ENCODE peak calls at places on chromosomes 11 and 22, in four cellular contexts. I is sigmoid colon, J is PC-3, B is left ventricle myocardium inferior. Z is an unnamed sample. For H3K4me1, the result is how much of the 10 kb centered on the place peaks cover.

GRCh38 chr11:118868659-118869058 is 15.0 kb upstream of the CXCR5 start:
- DNase-seq in B (no peak), J (no peak), I (no peak), Z (no peak)

GRCh38 chr11:15163136-15163535 is 48.4 kb downstream of the INSC start:
- DNase-seq in J (no peak), I (no peak), B (no peak), Z (no peak)

GRCh38 chr11:244376-244775 is 7.6 kb downstream of the PSMD13 start:
- DNase-seq in I (no peak), B (no peak), J (no peak), Z (no peak)

GRCh38 chr11:16816358-16817270 is 78.2 kb downstream of the C11orf58 start:
- DNase-seq in J (no peak), I (no peak), B (no peak), Z (peak)

GRCh38 chr11:27934830-27935145 is 173.2 kb downstream of the KIF18A start:
- DNase-seq in J (peak), I (no peak), B (no peak), Z (peak)

GRCh38 chr11:119726150-119726553 is 2.8 kb downstream of the NECTIN1 start:
- DNase-seq in I (no peak), B (no peak), J (no peak), Z (peak)

GRCh38 chr11:101129203-101129943 is at the start of gene PGR:
- DNase-seq in J (no peak), I (no peak), B (peak), Z (peak)

GRCh38 chr11:113949891-113950290 is 25.0 kb upstream of the HTR3A start:
- DNase-seq in B (no peak), J (no peak), I (no peak), Z (no peak)

GRCh38 chr11:112100457-112100856 is 13.8 kb downstream of the SDHD start:
- DNase-seq in J (no peak), I (no peak), B (no peak), Z (peak)

GRCh38 chr11:61414547-61414946 is 15.2 kb downstream of the CPSF7 start:
- DNase-seq in J (no peak), I (no peak), B (no peak), Z (no peak)

GRCh38 chr11:112229159-112229558 is 2.9 kb downstream of the PTS start:
- DNase-seq in I (no peak), B (no peak), J (no peak), Z (no peak)

GRCh38 chr11:115579181-115579825 is 75.1 kb upstream of the CADM1 start:
- DNase-seq in J (peak), B (no peak), I (no peak), Z (no peak)

GRCh38 chr22:17159504-17159951 is 451 bp upstream of the HDHD5 start:
- DNase-seq in J (peak), I (peak), B (peak), Z (peak)

GRCh38 chr11:105789579-105789978 is 179.7 kb downstream of the GRIA4 start:
- DNase-seq in B (no peak), J (no peak), I (no peak), Z (no peak)

GRCh38 chr11:8098361-8098760 is 17.4 kb downstream of the TUB start:
- DNase-seq in J (peak), B (no peak), I (peak), Z (peak)

GRCh38 chr22:30457964-30458363 is 13.9 kb downstream of the SEC14L3 start:
- DNase-seq in J (peak), I (no peak), B (no peak), Z (peak)

GRCh38 chr11:63906585-63906984 is 10.4 kb downstream of the RCOR2 start:
- DNase-seq in I (no peak), B (no peak), J (peak), Z (peak)

GRCh38 chr11:111942826-111943225 is 5.7 kb downstream of the DIXDC1 start:
- DNase-seq in J (no peak), B (no peak), I (no peak), Z (no peak)

GRCh38 chr22:28582806-28583205 is 96.8 kb downstream of the TTC28 start:
- DNase-seq in I (no peak), B (no peak), J (peak), Z (peak)

GRCh38 chr22:45602824-45603301 is 68.8 kb upstream of the ATXN10 start:
- DNase-seq in J (no peak), B (no peak), I (peak), Z (peak)

GRCh38 chr11:100740440-100740839 is 53.4 kb downstream of the ARHGAP42 start:
- DNase-seq in B (no peak), J (peak), I (no peak), Z (no peak)

GRCh38 chr22:38352436-38352835 is 35.2 kb upstream of the CSNK1E start:
- DNase-seq in I (peak), J (no peak), B (no peak), Z (no peak)

GRCh38 chr11:1220941-1221721 is 1.7 kb upstream of the MUC5B start:
- DNase-seq in B (no peak), I (peak), J (no peak), Z (peak)

GRCh38 chr22:44398791-44399190 is 86.0 kb upstream of the SHISAL1 start:
- DNase-seq in I (no peak), B (peak), J (no peak), Z (peak)

GRCh38 chr11:20599424-20600346 is at the start of gene SLC6A5:
- DNase-seq in I (no peak), J (peak), B (peak), Z (peak)

GRCh38 chr22:40955516-40955915 is 4.3 kb downstream of the RBX1 start:
- DNase-seq in I (no peak), B (no peak), J (no peak), Z (no peak)

GRCh38 chr11:118415739-118416068 is 14.3 kb downstream of the ATP5MG start:
- DNase-seq in J (peak), I (peak), B (no peak), Z (peak)

GRCh38 chr11:104899226-104899625 is 966 bp upstream of the CASP12 start:
- DNase-seq in J (no peak), I (no peak), B (no peak), Z (no peak)

GRCh38 chr11:65016705-65017104 is 2.7 kb downstream of the ARL2 start:
- DNase-seq in I (no peak), B (no peak), J (no peak), Z (no peak)

GRCh38 chr11:86738615-86739014 is 61.7 kb upstream of the PRSS23 start:
- DNase-seq in B (no peak), I (no peak), J (no peak), Z (no peak)

GRCh38 chr11:120330045-120330444 is 4.9 kb downstream of the TLCD5 start:
- DNase-seq in B (no peak), J (no peak), I (no peak), Z (no peak)

DNA sequence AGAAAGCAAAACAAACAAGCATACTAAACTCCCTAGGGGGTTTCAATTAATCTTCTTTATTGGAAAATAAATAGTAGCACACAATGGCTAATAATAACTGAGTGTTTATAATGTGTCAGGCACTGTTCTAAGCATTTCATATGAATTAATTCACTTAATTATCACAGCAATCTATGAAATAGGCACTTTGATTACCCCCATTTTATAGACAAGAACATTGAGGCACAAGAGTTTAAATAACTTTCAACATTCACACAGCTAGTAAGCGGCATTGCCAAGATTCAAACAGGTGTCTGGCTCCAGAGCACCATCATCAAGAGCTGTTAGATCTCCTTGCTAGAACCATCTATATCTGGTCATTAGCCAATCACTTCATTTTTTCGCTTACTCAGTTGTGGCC is 43.1 kb downstream of the PRCP start:
- DNase-seq in J (no peak), I (no peak), B (no peak), Z (no peak)
- H3K4me1 ChIP-seq in J (half or more), I (under half), B (under half), Z (under half)

DNA sequence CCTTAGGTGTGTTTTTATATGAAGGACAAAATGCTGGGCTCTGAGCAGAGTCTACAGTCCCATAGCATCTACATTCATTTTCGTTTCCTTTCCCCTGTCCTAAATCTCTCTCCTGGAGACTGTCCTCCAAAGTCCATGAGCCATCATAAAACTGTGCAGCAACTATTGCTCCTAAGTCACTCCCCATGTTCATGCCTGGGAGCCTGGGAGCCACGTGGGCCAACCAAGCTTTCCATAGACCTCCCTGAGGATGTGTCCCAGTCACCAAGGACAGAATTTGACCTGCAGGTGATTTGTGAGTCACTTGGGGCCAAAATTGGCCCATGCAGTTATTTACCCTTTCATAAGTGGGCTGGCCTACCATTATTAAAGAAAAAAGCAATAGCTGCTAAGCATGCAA is 28.7 kb downstream of the EHF start:
- DNase-seq in B (no peak), J (no peak), I (no peak), Z (no peak)
- H3K4me1 ChIP-seq in B (under half), J (under half), I (under half), Z (under half)

DNA sequence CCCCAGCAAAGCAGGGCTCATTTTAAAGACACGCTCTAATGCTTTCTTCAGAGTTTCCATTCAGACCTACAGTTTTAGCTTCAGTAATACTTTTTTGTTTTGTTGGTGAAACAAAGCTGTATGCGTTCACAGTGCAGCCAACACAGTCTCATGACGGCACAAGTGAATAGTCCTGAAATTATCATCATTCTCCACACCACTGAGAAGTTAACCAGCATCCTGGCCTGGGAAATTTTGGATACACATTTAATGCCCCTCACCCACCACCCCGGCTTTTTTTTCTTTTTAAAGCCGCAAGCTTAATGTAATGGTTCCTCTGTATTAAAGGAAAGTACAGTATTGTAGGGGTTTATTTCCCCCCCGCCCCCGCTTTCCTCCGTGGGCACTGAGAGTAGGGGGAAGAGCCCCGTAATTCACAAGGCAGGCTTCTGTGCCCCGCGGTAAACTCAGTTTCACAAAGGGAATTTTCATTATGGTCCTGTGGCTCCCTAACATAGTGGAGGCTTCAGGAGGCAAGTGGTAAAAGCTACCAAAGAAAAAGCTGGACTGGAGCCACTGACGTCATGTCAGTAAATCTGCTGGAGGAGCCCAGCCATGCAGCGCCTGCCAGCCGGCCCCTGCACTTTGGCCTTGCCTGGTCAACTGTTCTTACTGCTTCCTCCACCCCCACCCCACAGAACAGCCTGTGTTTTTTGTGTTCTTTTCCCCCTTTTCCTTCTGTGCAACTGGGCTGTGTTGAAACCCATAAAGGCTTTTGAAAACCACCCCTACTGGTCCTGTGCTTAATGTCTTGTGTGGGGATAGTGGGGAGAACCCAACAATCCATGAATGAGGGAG is 18.2 kb downstream of the TEAD1 start:
- DNase-seq in J (peak), I (peak), B (peak), Z (no peak)
- H3K4me1 ChIP-seq in J (half or more), I (under half), B (half or more), Z (half or more)

DNA sequence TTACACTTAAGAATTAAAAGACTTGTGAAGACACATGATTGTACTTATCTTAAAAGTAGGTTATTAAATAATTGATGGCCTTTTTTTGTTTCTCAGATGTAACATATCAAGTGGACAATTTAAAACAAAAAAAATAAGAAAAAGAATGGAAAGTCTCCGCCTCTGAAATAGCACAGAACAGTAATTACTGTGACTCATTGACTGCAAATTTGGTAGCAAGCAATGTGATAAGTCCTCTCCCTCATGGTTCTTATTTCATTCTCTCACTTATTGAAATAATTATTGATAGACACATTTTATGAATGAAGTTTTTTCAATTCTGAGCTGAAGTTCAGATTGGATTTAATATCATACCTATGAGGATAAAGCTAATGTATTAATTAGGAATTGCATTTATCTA is 717.9 kb upstream of the LUZP2 start:
- DNase-seq in B (no peak), I (no peak), J (no peak), Z (no peak)
- H3K4me1 ChIP-seq in B (under half), I (under half), J (under half), Z (under half)

GRCh38 chr11:72775288-72776110 is 18.3 kb downstream of the STARD10 start:
- DNase-seq in J (no peak), I (no peak), B (no peak), Z (peak)
- H3K4me1 ChIP-seq in J (under half), I (under half), B (half or more), Z (under half)

GRCh38 chr22:20774882-20775281 is 969 bp downstream of the SERPIND1 start:
- DNase-seq in B (no peak), J (no peak), I (no peak), Z (no peak)
- H3K4me1 ChIP-seq in B (under half), J (under half), I (under half), Z (under half)

GRCh38 chr11:59271247-59271755 is 58.6 kb upstream of the MPEG1 start:
- DNase-seq in B (no peak), I (no peak), J (no peak), Z (no peak)
- H3K4me1 ChIP-seq in B (under half), I (under half), J (under half), Z (under half)

Z was measured in osteoblast.